ENCODE peak calls at places on chromosomes 5 and 9, in six cellular contexts. M, R, Y, K, G and S are unnamed samples.
A peak's percentile ranks its signal among the peaks of the same experiment; 100 is the strongest.

GRCh38 chr9:124469011-124469832 is 19.0 kb downstream of the ADGRD2 start:
- DNase-seq in M (no peak), R (no peak), Y (no peak), K (peak; percentile 61), G (no peak), S (no peak)

GRCh38 chr5:139642891-139643871 is 5.0 kb upstream of the CXXC5 start:
- DNase-seq in M (no peak), R (no peak), Y (peak; percentile 19), K (peak; percentile 92), G (peak; percentile 60), S (peak; percentile 75)

GRCh38 chr9:127979333-127980055 is 1.3 kb downstream of the EEIG1 start:
- DNase-seq in M (peak; percentile 49), R (no peak), Y (peak; percentile 62), K (peak; percentile 87), G (peak; percentile 85), S (peak; percentile 61)

GRCh38 chr5:50963647-50964584 is 297.5 kb downstream of the PARP8 start:
- DNase-seq in M (no peak), R (no peak), Y (peak; percentile 66), K (no peak), G (no peak), S (peak; percentile 52)

GRCh38 chr5:89338935-89339334 is 456.0 kb upstream of the MEF2C start:
- DNase-seq in M (peak; percentile 42), R (no peak), Y (no peak), K (no peak), G (no peak), S (no peak)

GRCh38 chr5:138911441-138911840 is 36.3 kb upstream of the LRRTM2 start:
- DNase-seq in M (no peak), R (no peak), Y (no peak), K (no peak), G (no peak), S (no peak)

GRCh38 chr9:125375820-125376219 is 114.2 kb downstream of the GAPVD1 start:
- DNase-seq in M (no peak), R (no peak), Y (no peak), K (no peak), G (no peak), S (no peak)

GRCh38 chr9:113998529-113999255 is 79.4 kb downstream of the AMBP start:
- DNase-seq in M (peak; percentile 18), R (no peak), Y (peak; percentile 56), K (peak; percentile 72), G (no peak), S (peak; percentile 59)

GRCh38 chr5:77679791-77680190 is 41.3 kb upstream of the OTP start:
- DNase-seq in M (peak; percentile 72), R (no peak), Y (no peak), K (no peak), G (no peak), S (no peak)

GRCh38 chr5:133944263-133945230 is 23.9 kb downstream of the C5orf15 start:
- DNase-seq in M (peak; percentile 60), R (peak; percentile 19), Y (peak; percentile 81), K (no peak), G (no peak), S (peak; percentile 43)

GRCh38 chr9:77848428-77848827 is 183.2 kb downstream of the GNAQ start:
- DNase-seq in M (no peak), R (no peak), Y (no peak), K (no peak), G (no peak), S (no peak)

GRCh38 chr5:9927521-9927997 is 297.4 kb upstream of the TAS2R1 start:
- DNase-seq in M (peak; percentile 11), R (no peak), Y (no peak), K (no peak), G (no peak), S (no peak)

GRCh38 chr9:70601000-70601929 is 186.8 kb upstream of the KLF9 start:
- DNase-seq in M (peak; percentile 100), R (no peak), Y (peak; percentile 70), K (peak; percentile 98), G (peak; percentile 99), S (peak; percentile 91)

GRCh38 chr5:159444441-159445082 is 114.3 kb upstream of the IL12B start:
- DNase-seq in M (peak; percentile 72), R (peak; percentile 49), Y (peak; percentile 44), K (no peak), G (no peak), S (no peak)

GRCh38 chr5:131171276-131171815 is 602 bp downstream of the LYRM7 start:
- DNase-seq in M (no peak), R (peak; percentile 18), Y (no peak), K (no peak), G (no peak), S (no peak)

GRCh38 chr9:30198463-30199309 is 2185.8 kb upstream of the ACO1 start:
- DNase-seq in M (no peak), R (no peak), Y (no peak), K (no peak), G (no peak), S (peak; percentile 39)

GRCh38 chr5:141393267-141393666 is 834 bp downstream of the PCDHGA8 start:
- DNase-seq in M (no peak), R (no peak), Y (no peak), K (no peak), G (no peak), S (no peak)
- H3K9me3 ChIP-seq in M (peaks cover 4% of the 10 kb centered on the region), R (no peaks in the 10 kb centered on the region), Y (peaks cover 7% of the 10 kb centered on the region), K (peaks cover 67% of the 10 kb centered on the region), G (peaks cover 37% of the 10 kb centered on the region), S (peaks cover 30% of the 10 kb centered on the region)

DNA sequence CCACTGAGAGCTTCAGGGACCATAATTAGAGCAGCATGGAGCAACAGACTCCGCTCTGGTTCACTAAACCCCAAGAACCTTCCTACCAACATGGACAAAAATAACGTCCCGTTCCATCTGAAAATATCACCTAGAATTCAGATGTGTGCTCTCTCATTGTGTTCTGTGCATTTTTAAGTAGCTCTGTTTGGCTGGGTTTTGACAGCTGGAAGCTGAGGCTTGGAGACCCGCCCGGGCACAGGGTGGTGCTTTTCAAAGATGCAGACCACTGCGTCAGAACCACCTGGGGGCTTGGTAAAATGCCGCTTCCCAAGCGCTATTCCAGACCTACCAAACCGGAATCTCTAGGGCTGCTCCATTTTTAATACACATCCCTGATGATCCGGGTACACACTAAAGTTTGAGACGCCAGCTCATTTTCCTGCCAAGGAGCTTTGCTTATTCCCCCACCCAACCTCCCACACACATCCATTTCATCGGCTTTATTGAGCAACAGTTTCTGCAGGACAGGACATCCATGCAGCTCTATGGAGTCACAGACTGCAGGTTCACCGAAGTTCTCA is 104.8 kb downstream of the GABBR2 start:
- DNase-seq in M (peak; percentile 44), R (no peak), Y (no peak), K (no peak), G (no peak), S (no peak)
- H3K4me3 ChIP-seq in M (no peak overlapping the region), R (no peak overlapping the region), Y (no peak overlapping the region), K (no peak overlapping the region), G (no peak overlapping the region), S (no peak overlapping the region)

DNA sequence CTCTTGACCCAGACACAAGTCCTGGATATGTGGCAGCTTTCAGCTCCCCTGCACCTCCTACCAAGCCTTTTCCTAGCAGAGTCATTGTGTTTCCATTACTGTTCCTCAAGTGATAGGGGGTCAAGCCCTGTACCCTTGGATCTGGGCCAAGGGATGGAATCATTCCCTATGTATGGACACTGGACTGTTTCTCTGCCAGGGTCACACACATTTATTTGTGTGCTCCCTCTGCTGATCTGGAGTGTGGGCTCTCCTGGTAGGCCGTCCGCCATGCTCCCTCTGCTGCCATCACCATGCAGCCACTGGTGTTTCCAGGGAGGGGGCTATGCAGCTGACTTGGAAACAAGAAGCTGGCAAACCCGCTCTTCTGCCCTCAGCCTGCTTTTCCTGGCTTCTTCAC is 9.5 kb downstream of the GM2A start:
- DNase-seq in M (no peak), R (no peak), Y (no peak), K (no peak), G (no peak), S (no peak)
- H3K27ac ChIP-seq in M (no peak overlapping the region), R (no peak overlapping the region), Y (no peak overlapping the region), K (no peak overlapping the region), G (no peak overlapping the region), S (no peak overlapping the region)

GRCh38 chr9:129232839-129233568 is 54.9 kb upstream of the IER5L start:
- DNase-seq in M (peak; percentile 12), R (no peak), Y (no peak), K (no peak), G (no peak), S (no peak)

GRCh38 chr9:129230302-129230701 is 52.2 kb upstream of the IER5L start:
- DNase-seq in M (no peak), R (no peak), Y (no peak), K (no peak), G (no peak), S (no peak)

GRCh38 chr9:129231759-129232158 is 53.7 kb upstream of the IER5L start:
- DNase-seq in M (no peak), R (no peak), Y (no peak), K (peak; percentile 52), G (no peak), S (no peak)

GRCh38 chr9:129234491-129234890 is 56.4 kb upstream of the IER5L start:
- DNase-seq in M (no peak), R (no peak), Y (no peak), K (peak; percentile 35), G (no peak), S (no peak)

DNA sequence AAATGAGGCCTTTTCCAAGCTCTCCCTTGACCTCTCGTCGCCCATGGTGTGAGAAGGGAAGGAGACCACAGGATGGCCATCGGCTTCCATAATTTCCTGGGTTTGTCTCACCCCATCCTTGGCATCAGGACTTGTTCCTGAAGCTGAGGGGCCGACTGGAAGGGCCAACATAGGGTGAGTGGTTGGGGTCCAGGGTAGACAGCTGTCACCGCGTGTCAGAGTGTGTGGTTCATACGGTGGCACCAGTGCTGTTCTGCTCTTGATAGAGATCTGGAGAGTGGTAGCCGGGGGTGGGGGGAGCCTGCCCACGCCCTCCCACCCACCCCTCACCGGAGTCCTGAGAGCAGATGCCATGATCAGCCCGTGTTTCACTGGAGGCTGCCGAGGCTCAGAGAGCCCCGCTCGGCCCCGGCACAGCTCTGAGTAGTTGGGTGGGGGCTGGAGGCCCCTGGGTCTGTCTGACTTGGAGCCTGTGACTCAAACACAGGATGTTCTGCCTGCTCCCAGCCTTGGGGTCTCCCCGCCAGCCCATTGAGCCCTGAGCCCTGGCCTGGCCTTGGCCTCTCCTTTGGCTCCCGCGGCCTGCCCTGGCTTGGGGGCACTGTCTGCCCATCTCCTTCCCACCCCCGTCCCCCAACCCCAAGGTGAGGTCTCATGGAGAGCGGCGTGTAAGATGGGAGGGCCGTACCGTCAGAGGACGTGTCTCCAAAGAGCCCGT is 53.1 kb upstream of the IER5L start:
- DNase-seq in M (no peak), R (no peak), Y (no peak), K (peak; percentile 59), G (no peak), S (no peak)
- H3K9me3 ChIP-seq in M (no peaks in the 10 kb centered on the region), R (no peaks in the 10 kb centered on the region), Y (no peaks in the 10 kb centered on the region), K (peaks cover 11% of the 10 kb centered on the region), G (no peaks in the 10 kb centered on the region), S (no peaks in the 10 kb centered on the region)

GRCh38 chr5:29894668-29895067 is 1298.8 kb upstream of the CDH6 start:
- DNase-seq in M (no peak), R (no peak), Y (no peak), K (no peak), G (no peak), S (no peak)
- H3K4me3 ChIP-seq in M (no peak overlapping the region), R (no peak overlapping the region), Y (no peak overlapping the region), K (no peak overlapping the region), G (no peak overlapping the region), S (no peak overlapping the region)